ENCODE peak calls at places on chromosomes 6 and 20, in five cellular contexts. O, L, M, S and P are unnamed samples.

GRCh38 chr20:9103955-9104354 is 35.1 kb downstream of the PLCB4 start:
- DNase-seq in M (no peak), O (no peak), L (no peak), S (no peak), P (no peak)

GRCh38 chr20:50551288-50551687 is 41.1 kb downstream of the PTPN1 start:
- DNase-seq in S (no peak), O (no peak), M (no peak), L (no peak), P (no peak)

GRCh38 chr6:130717657-130718056 is 109.5 kb upstream of the SMLR1 start:
- DNase-seq in M (no peak), S (no peak), O (no peak), L (no peak), P (no peak)

GRCh38 chr6:22025468-22026159 is 271.2 kb downstream of the PRL start:
- DNase-seq in O (no peak), L (no peak), M (peak; percentile 60), S (no peak), P (no peak)

GRCh38 chr6:75526502-75527127 is 33.0 kb upstream of the FILIP1 start:
- DNase-seq in L (peak; percentile 43), O (no peak), M (no peak), S (peak; percentile 69), P (peak; percentile 62)

GRCh38 chr20:11585752-11586352 is 331.8 kb upstream of the BTBD3 start:
- DNase-seq in O (no peak), M (no peak), S (no peak), L (no peak), P (no peak)

GRCh38 chr20:37692447-37693166 is 1.2 kb upstream of the CTNNBL1 start:
- DNase-seq in O (no peak), L (no peak), M (no peak), S (no peak), P (no peak)

GRCh38 chr20:37310951-37311350 is 21.5 kb downstream of the MANBAL start:
- DNase-seq in O (no peak), S (no peak), L (no peak), M (no peak), P (no peak)

GRCh38 chr20:11922561-11922960 is 4.9 kb downstream of the BTBD3 start:
- DNase-seq in O (no peak), L (peak; percentile 51), S (no peak), M (no peak), P (no peak)

GRCh38 chr20:36092424-36093024 is 62.0 kb upstream of the EPB41L1 start:
- DNase-seq in S (peak; percentile 53), M (no peak), L (no peak), O (peak; percentile 52), P (peak; percentile 45)

GRCh38 chr20:49851991-49852390 is 39.4 kb downstream of the SLC9A8 start:
- DNase-seq in S (no peak), O (no peak), L (no peak), M (no peak), P (no peak)

GRCh38 chr6:103699770-103700169 is 1159.9 kb downstream of the HACE1 start:
- DNase-seq in S (no peak), M (no peak), O (no peak), L (no peak), P (no peak)

GRCh38 chr6:68967549-68968300 is 332.6 kb downstream of the ADGRB3 start:
- DNase-seq in S (peak; percentile 57), L (peak; percentile 18), O (peak; percentile 45), M (no peak), P (peak; percentile 54)

GRCh38 chr6:115976321-115976870 is 84.3 kb downstream of the FRK start:
- DNase-seq in M (no peak), O (no peak), S (no peak), L (no peak), P (no peak)

GRCh38 chr6:10529231-10529801 is 8.2 kb downstream of the GCNT2 start:
- DNase-seq in M (no peak), S (peak; percentile 71), L (peak; percentile 54), O (no peak), P (no peak)

GRCh38 chr6:71347119-71347518 is 58.5 kb downstream of the OGFRL1 start:
- DNase-seq in L (no peak), O (no peak), M (no peak), S (no peak), P (no peak)

GRCh38 chr6:169979873-169980440 is 228.5 kb downstream of the ERMARD start:
- DNase-seq in O (no peak), S (no peak), M (no peak), L (no peak), P (no peak)

GRCh38 chr6:118249680-118250079 is 298.4 kb upstream of the PLN start:
- DNase-seq in M (no peak), S (no peak), L (no peak), O (no peak), P (no peak)

GRCh38 chr6:54595844-54596243 is 250.7 kb upstream of the FAM83B start:
- DNase-seq in S (no peak), M (no peak), L (no peak), O (no peak), P (no peak)

GRCh38 chr6:36963451-36964290 is 9.1 kb downstream of the PI16 start:
- DNase-seq in O (no peak), L (no peak), S (no peak), M (no peak), P (peak; percentile 30)

DNA sequence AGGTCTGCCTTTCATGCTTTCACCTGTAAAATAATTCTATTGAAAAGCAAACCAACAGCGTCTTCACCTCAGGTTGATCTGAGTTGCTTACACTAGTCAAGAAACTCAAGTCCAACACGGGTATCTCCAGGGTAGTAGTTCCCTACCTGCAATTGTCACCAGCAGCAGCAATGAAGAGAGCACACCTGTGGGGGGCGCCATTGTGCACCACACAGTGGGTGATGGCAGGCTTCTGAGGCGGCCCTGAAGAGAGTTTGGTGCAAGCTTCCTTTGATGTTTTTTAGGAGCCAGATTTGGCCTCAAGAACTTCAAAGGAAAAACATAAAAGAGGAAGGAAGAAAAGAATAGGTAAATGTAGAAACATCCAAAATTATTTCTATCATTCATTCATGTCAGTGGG is 45.1 kb downstream of the KIAA0319 start:
- DNase-seq in L (no peak), M (no peak), S (no peak), O (no peak), P (no peak)
- TF ChIP-seq CTCF in L (no peak), M (peak; percentile 40), S (no peak), O (no peak), P (no peak)

GRCh38 chr6:8904754-8905153 is 469.4 kb upstream of the SLC35B3 start:
- DNase-seq in L (no peak), O (no peak), M (no peak), S (no peak), P (no peak)
- TF ChIP-seq CTCF in L (no peak), O (no peak), M (peak; percentile 66), S (no peak), P (no peak)

GRCh38 chr6:31473780-31474725 is 23.9 kb upstream of the MICB start:
- DNase-seq in L (no peak), M (no peak), S (no peak), O (no peak), P (no peak)

GRCh38 chr6:31473244-31473643 is 24.7 kb upstream of the MICB start:
- DNase-seq in O (no peak), M (no peak), S (no peak), L (no peak), P (no peak)

GRCh38 chr6:31476515-31477139 is 21.3 kb upstream of the MICB start:
- DNase-seq in S (no peak), M (no peak), O (no peak), L (no peak), P (no peak)

GRCh38 chr6:31472259-31472658 is 25.7 kb upstream of the MICB start:
- DNase-seq in O (no peak), M (no peak), S (no peak), L (no peak), P (no peak)

DNA sequence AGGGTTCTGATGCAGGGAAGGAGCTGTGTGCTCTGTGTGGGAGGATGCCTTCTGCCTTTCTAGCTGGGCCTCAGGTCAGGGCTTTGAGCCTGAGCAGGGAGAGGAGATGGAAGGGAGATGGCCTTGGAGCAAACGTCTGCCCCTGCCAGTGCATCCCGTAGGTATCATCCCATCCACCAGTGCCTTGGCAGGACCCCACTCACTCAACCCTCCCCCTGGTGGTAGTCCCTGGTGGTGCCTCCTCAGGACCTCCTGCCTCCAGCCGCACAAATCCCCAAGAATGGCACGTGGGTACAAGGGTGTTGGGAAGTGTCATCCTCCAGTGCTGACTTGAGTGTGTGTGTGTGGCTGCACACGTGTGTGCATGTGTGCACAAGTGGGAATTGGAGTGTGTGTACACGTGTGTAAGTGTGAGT is 23.1 kb upstream of the MICB start:
- DNase-seq in S (no peak), L (no peak), O (no peak), M (no peak), P (no peak)
- TF ChIP-seq CTCF in S (no peak), L (no peak), O (no peak), M (peak; percentile 47), P (peak; percentile 4)

DNA sequence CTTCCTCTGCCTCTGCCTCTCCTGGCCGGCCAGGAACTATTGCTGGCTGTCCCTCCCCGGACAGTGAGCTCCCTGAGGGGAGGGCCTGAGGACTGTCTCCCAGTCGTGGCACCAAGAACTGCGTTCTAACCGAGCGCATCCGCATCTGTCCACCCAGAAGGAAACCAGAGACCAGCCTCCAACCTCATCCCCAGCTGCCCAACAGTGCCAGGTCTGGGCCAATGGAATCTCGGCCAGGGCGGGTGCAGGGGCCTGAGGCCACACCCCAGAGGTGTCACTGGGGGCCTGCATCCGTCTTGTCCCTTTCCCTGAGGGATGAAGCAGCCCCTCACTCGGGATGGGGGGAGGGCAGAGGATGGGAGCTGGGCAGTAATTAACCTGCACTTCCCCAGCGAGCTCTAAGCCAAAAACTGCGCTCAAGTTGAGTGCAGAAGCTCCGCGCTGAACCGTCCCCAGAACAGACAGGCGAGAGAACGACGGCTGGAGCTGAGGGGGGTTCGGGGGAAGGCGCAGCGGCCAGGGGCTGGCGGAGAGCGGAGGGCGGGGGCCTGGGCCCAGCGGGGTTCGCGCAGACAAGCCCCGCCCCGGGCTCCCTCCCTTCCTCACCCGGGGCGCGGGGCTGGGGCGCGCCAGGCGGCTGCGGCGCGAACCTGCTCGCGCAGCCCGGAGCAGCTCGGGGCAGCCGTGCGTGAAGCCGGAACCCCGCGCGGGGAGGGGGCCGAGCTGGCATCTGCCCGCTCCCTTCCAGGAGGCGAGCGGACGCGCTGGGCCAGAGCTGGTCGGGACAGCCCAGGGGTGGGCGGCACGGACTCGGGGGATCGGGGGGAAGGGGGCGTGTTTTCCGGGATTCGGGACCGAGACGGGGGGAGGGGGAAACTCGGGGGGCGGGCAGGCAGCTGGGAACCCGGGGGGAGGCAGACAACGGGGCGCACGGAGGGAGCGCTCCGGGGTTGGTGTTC is 1.4 kb downstream of the TFEB start:
- DNase-seq in O (peak; percentile 77), M (peak; percentile 94), S (peak; percentile 77), L (peak; percentile 76), P (peak; percentile 82)
- TF ChIP-seq CTCF in O (no peak), M (no peak), S (no peak), L (no peak), P (no peak)

DNA sequence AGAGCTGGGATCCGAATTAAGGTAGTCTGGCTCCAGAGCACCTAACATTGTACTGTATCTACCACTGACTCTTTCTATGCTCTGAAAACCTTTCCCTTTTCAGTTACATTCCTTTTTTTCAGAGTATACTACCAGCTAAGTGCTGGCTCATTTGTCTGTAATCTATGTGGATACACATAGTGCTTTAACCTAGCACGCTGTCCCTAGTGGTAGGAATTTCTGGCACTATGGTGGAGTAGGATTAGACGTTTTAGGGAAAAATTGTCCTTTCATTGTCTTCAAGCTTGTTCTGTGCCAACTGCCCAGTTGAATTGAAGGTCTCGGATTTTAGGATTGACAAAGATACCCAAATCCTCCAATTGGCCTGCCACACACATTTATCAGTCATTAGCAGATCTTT is 259.1 kb upstream of the FERMT1 start:
- DNase-seq in L (no peak), S (no peak), O (no peak), M (no peak), P (no peak)
- TF ChIP-seq CTCF in L (no peak), S (peak; percentile 36), O (peak; percentile 34), M (no peak), P (peak; percentile 23)